ENCODE peak calls at places on chromosome 14, in ten cellular contexts. Q, P, G, Z, F, N, B, I, S and V are unnamed samples.
A peak's percentile ranks its signal among the peaks of the same experiment; 100 is the strongest.

GRCh38 chr14:96352708-96353107 is 10.4 kb downstream of the ATG2B start:
- DNase-seq in Q (no peak), P (no peak), G (no peak), Z (no peak), F (no peak), N (no peak), B (peak; percentile 73), I (peak; percentile 12), S (no peak), V (no peak)

GRCh38 chr14:81382517-81383225 is 17.5 kb downstream of the STON2 start:
- DNase-seq in Q (no peak), P (no peak), G (no peak), Z (no peak), F (no peak), N (no peak), B (no peak), I (no peak), S (no peak), V (no peak)

GRCh38 chr14:106694638-106695393 is 1168.4 kb downstream of the TMEM121 start:
- DNase-seq in Q (peak; percentile 17), P (peak; percentile 47), G (no peak), Z (no peak), F (no peak), N (peak; percentile 16), B (no peak), I (no peak), S (no peak), V (no peak)

GRCh38 chr14:38931969-38932652 is 170.9 kb downstream of the SEC23A start:
- DNase-seq in Q (no peak), P (no peak), G (no peak), Z (no peak), F (peak; percentile 66), N (no peak), B (no peak), I (no peak), S (no peak), V (no peak)

GRCh38 chr14:102666635-102667034 is 74.2 kb downstream of the RCOR1 start:
- DNase-seq in Q (no peak), P (no peak), G (no peak), Z (no peak), F (no peak), N (no peak), B (no peak), I (peak; percentile 22), S (no peak), V (peak; percentile 20)

GRCh38 chr14:91138511-91139359 is 24.9 kb downstream of the DGLUCY start:
- DNase-seq in Q (peak; percentile 62), P (peak; percentile 78), G (no peak), Z (no peak), F (peak; percentile 78), N (no peak), B (no peak), I (peak; percentile 55), S (peak; percentile 29), V (peak; percentile 48)

GRCh38 chr14:38129705-38130104 is 78.0 kb upstream of the SSTR1 start:
- DNase-seq in Q (no peak), P (no peak), G (no peak), Z (no peak), F (no peak), N (no peak), B (no peak), I (no peak), S (no peak), V (no peak)

GRCh38 chr14:51019089-51019488 is 74.8 kb upstream of the PYGL start:
- DNase-seq in Q (no peak), P (no peak), G (no peak), Z (no peak), F (no peak), N (no peak), B (no peak), I (no peak), S (no peak), V (no peak)

GRCh38 chr14:79098324-79098723 is 928.2 kb downstream of the NRXN3 start:
- DNase-seq in Q (no peak), P (no peak), G (no peak), Z (no peak), F (no peak), N (no peak), B (no peak), I (no peak), S (no peak), V (no peak)

GRCh38 chr14:46651526-46652144 is at the start of gene RPL10L:
- DNase-seq in Q (peak; percentile 23), P (peak; percentile 7), G (no peak), Z (no peak), F (peak; percentile 77), N (no peak), B (no peak), I (no peak), S (no peak), V (no peak)

GRCh38 chr14:23125006-23125405 is 6.0 kb upstream of the CEBPE start:
- DNase-seq in Q (no peak), P (no peak), G (no peak), Z (no peak), F (no peak), N (no peak), B (no peak), I (no peak), S (no peak), V (no peak)

GRCh38 chr14:104428333-104428851 is 151.2 kb upstream of the C14orf180 start:
- DNase-seq in Q (no peak), P (no peak), G (no peak), Z (no peak), F (no peak), N (no peak), B (no peak), I (no peak), S (no peak), V (no peak)

GRCh38 chr14:105467249-105467941 is 7.2 kb upstream of the CRIP2 start:
- DNase-seq in Q (no peak), P (no peak), G (no peak), Z (no peak), F (no peak), N (no peak), B (no peak), I (no peak), S (no peak), V (no peak)

GRCh38 chr14:63759454-63759853 is 31.6 kb upstream of the SGPP1 start:
- DNase-seq in Q (no peak), P (no peak), G (no peak), Z (no peak), F (no peak), N (no peak), B (peak; percentile 7), I (peak; percentile 48), S (no peak), V (peak; percentile 13)

GRCh38 chr14:68598621-68599447 is 194.0 kb downstream of the ZFP36L1 start:
- DNase-seq in Q (peak; percentile 95), P (no peak), G (peak; percentile 86), Z (peak; percentile 69), F (no peak), N (peak; percentile 71), B (peak; percentile 97), I (peak; percentile 90), S (peak; percentile 76), V (peak; percentile 98)

GRCh38 chr14:95323917-95324316 is 4.2 kb upstream of the CLMN start:
- DNase-seq in Q (no peak), P (no peak), G (no peak), Z (no peak), F (no peak), N (no peak), B (no peak), I (no peak), S (no peak), V (no peak)

GRCh38 chr14:43539210-43539609 is 967.9 kb downstream of the FSCB start:
- DNase-seq in Q (peak; percentile 33), P (peak; percentile 60), G (no peak), Z (no peak), F (peak; percentile 76), N (no peak), B (peak; percentile 0), I (peak; percentile 1), S (no peak), V (peak; percentile 39)
- TF ChIP-seq CTCF in Q (peak; percentile 27), P (peak; percentile 61), G (peak; percentile 59), Z (peak; percentile 49), F (peak; percentile 81), N (peak; percentile 44), B (peak; percentile 21), I (no peak), S (peak; percentile 42), V (peak; percentile 51)

GRCh38 chr14:65864549-65864948 is 452.0 kb downstream of the FUT8 start:
- DNase-seq in Q (no peak), P (no peak), G (no peak), Z (no peak), F (no peak), N (no peak), B (no peak), I (no peak), S (no peak), V (no peak)
- H3K4me3 ChIP-seq in Q (no peak overlapping the region), P (no peak overlapping the region), G (no peak overlapping the region), Z (no peak overlapping the region), F (no peak overlapping the region), N (no peak overlapping the region), B (no peak overlapping the region), I (no peak overlapping the region), S (no peak overlapping the region), V (no peak overlapping the region)

DNA sequence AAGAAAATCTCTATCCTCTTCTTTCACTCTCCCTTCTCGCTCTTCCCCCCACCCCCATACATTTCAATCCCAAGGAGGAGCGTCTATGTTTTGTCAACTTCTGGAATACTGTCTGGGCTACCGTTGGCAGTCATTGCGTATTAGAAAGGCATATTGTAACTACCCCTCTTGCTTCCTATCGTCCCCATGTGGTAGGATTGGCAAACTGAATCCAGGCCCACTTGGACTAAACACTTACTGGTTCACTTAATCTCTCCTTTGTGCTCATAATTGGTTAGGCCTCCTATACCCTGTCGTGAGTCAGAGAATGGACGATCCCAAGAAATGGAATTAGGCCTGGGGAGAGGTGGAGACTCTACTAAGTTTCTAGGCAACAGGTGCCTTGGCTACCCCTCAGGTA is 68.8 kb upstream of the SLC8A3 start:
- DNase-seq in Q (peak; percentile 44), P (peak; percentile 21), G (no peak), Z (peak; percentile 54), F (peak; percentile 72), N (no peak), B (no peak), I (no peak), S (peak; percentile 10), V (no peak)
- TF ChIP-seq CTCF in Q (peak; percentile 28), P (peak; percentile 39), G (no peak), Z (peak; percentile 41), F (peak; percentile 74), N (no peak), B (no peak), I (no peak), S (no peak), V (no peak)

DNA sequence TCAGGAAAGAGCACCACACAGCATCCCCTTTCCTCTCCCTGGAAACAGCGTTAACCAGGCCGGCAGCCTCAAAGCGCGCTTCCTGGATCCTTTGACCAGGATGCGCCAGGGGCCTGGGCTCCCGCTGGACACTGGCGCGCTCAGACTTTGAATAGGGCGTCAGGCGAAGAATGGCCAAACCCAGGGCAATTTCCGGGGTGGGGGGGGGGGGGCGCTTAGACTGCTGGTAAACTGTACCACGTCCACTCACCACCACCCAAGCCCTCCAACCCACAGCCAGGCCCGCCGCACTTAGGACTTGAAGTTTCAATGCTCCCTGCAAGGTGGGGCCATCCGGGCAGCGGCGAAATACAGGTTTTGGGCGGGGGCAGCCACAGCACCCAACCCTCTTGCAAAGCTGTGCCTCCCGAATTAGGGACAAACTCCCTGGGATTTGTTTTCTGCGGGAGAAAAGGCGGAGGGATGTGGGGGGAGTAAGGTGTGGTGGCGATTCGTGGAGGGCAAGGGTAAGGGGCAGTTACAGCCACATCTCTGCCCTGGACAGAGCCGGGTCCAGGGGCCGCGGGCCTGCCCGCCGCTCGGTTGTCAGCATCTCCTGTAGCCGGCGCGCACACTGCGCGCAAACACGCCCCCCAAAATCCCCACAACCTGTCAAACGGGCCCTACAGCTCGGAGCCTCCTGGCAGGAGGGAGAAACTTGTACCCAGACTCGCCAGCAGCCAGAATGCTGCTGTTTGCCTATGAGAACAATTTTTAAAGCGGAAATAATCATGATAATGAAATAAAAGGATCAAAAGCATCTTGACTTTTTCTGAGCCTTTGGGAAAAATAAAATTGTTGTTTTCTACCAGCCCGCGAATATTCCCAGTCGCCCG is 958 bp downstream of the RTN1 start:
- DNase-seq in Q (no peak), P (no peak), G (no peak), Z (no peak), F (peak; percentile 71), N (no peak), B (no peak), I (peak; percentile 7), S (no peak), V (no peak)
- H3K4me3 ChIP-seq in Q (peak overlapping the region; percentile 51), P (peak overlapping the region; percentile 61), G (peak overlapping the region; percentile 54), Z (peak overlapping the region; percentile 41), F (peak overlapping the region; percentile 84), N (peak overlapping the region; percentile 72), B (no peak overlapping the region), I (no peak overlapping the region), S (peak overlapping the region; percentile 67), V (peak overlapping the region; percentile 51)